ENCODE peak calls at places on chromosomes 16 and 17, in eight cellular contexts. K, C, V, U, A, Z, G and J are unnamed samples.

GRCh38 chr17:48583708-48584582 is 5.8 kb upstream of the HOXB4 start:
- DNase-seq in C (no peak), Z (no peak), G (no peak), A (no peak), U (no peak), K (no peak), V (no peak), J (no peak)

GRCh38 chr17:29847527-29847931 is 82.5 kb downstream of the SSH2 start:
- DNase-seq in C (no peak), A (peak; percentile 52), U (no peak), Z (no peak), V (no peak), G (no peak), K (peak; percentile 43), J (peak; percentile 57)

GRCh38 chr17:35630530-35631148 is 43.5 kb downstream of the AP2B1 start:
- DNase-seq in C (no peak), Z (no peak), V (no peak), A (peak; percentile 60), U (no peak), G (no peak), K (peak; percentile 45), J (peak; percentile 41)

GRCh38 chr17:70552982-70553334 is 383.6 kb downstream of the KCNJ2 start:
- DNase-seq in G (no peak), U (no peak), A (no peak), C (no peak), V (no peak), Z (no peak), K (no peak), J (no peak)

GRCh38 chr17:76095943-76096342 is 7.6 kb downstream of the EXOC7 start:
- DNase-seq in K (no peak), A (no peak), U (no peak), Z (no peak), G (peak; percentile 64), C (no peak), V (no peak), J (no peak)

GRCh38 chr16:68744744-68745280 is 7.7 kb downstream of the CDH1 start:
- DNase-seq in K (no peak), U (no peak), V (no peak), A (no peak), C (peak; percentile 74), Z (peak; percentile 77), G (no peak), J (no peak)

GRCh38 chr16:2520784-2521577 is 810 bp downstream of the AMDHD2 start:
- DNase-seq in K (no peak), U (peak; percentile 72), C (peak; percentile 76), A (no peak), G (no peak), Z (peak; percentile 78), V (peak; percentile 57), J (no peak)

GRCh38 chr16:66521951-66522771 is 27.8 kb downstream of the TK2 start:
- DNase-seq in U (peak; percentile 82), V (peak; percentile 14), G (peak; percentile 75), Z (no peak), K (peak; percentile 83), A (peak; percentile 67), C (peak; percentile 86), J (peak; percentile 85)

GRCh38 chr17:78038748-78039288 is 80.3 kb downstream of the TNRC6C start:
- DNase-seq in U (no peak), G (no peak), Z (no peak), K (no peak), V (no peak), A (no peak), C (no peak), J (no peak)

GRCh38 chr17:77070888-77071279 is 69.9 kb upstream of the SEC14L1 start:
- DNase-seq in V (no peak), K (no peak), G (no peak), U (no peak), C (no peak), A (no peak), Z (no peak), J (no peak)

GRCh38 chr16:55562936-55563335 is 3.5 kb upstream of the CAPNS2 start:
- DNase-seq in V (no peak), C (no peak), K (peak; percentile 44), Z (no peak), A (peak; percentile 57), G (no peak), U (no peak), J (peak; percentile 38)

GRCh38 chr17:34769049-34769448 is 189.7 kb downstream of the TMEM132E start:
- DNase-seq in A (no peak), Z (no peak), U (no peak), V (no peak), K (no peak), G (no peak), C (no peak), J (no peak)

GRCh38 chr16:88905563-88905962 is 39.1 kb upstream of the PABPN1L start:
- DNase-seq in C (no peak), V (peak; percentile 60), K (no peak), G (no peak), A (no peak), Z (no peak), U (no peak), J (no peak)

GRCh38 chr16:77435240-77435819 is 496 bp upstream of the ADAMTS18 start:
- DNase-seq in U (no peak), G (no peak), V (no peak), Z (no peak), A (no peak), K (no peak), C (no peak), J (no peak)
- H3K4me3 ChIP-seq in U (no peak overlapping the region), G (no peak overlapping the region), V (no peak overlapping the region), Z (no peak overlapping the region), A (no peak overlapping the region), K (peak overlapping the region; percentile 40), C (no peak overlapping the region), J (no peak overlapping the region)

GRCh38 chr16:85579883-85580607 is 33.1 kb upstream of the GSE1 start:
- DNase-seq in Z (no peak), A (no peak), G (no peak), V (no peak), C (no peak), K (no peak), U (no peak), J (peak; percentile 53)
- H3K4me3 ChIP-seq in Z (no peak overlapping the region), A (no peak overlapping the region), G (no peak overlapping the region), V (no peak overlapping the region), C (no peak overlapping the region), K (no peak overlapping the region), U (no peak overlapping the region), J (no peak overlapping the region)

DNA sequence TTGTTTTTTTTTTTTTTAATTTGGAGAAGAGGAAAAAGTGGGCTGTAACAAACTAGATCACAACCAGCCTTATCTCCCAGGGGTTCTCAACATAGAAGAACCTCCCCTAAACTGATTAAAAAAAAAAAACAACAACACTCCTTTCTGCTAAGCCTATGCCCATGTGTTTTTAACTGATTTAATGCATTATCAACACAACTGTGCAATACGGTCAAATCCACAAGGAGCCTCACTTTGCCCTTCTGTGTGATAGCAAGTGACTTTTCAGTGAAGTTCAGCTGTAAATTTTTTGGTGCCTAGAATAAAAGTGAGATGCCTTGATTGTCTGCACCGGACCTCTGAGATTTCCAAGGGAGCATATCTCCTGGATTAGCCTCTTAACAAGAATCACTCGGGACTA is 611 bp downstream of the MYH11 start:
- DNase-seq in Z (no peak), K (no peak), U (no peak), A (no peak), C (no peak), V (peak; percentile 55), G (no peak), J (no peak)
- H3K4me3 ChIP-seq in Z (no peak overlapping the region), K (no peak overlapping the region), U (peak overlapping the region; percentile 52), A (no peak overlapping the region), C (peak overlapping the region; percentile 45), V (peak overlapping the region; percentile 73), G (peak overlapping the region; percentile 83), J (no peak overlapping the region)

DNA sequence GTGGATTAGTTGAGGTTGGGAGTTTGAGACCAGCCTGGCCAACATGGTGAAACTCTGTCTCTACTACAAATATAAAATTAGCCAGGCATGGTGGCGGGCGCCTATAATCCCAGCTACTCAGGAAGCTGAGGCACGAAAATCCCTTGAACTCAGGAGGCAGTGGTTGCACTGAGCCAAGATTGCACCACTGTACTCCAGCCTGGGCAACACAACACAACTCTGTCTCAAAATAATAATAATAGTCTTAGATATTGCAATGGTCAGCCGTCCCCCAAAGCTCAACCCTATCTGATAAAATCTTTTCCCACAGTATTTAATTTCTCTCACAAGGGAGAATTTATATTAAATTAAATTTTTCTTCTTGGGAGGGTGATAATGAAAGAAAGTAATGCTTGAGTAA is 169.6 kb downstream of the XYLT1 start:
- DNase-seq in C (no peak), Z (no peak), A (no peak), G (no peak), V (no peak), K (no peak), U (no peak), J (no peak)
- H3K4me3 ChIP-seq in C (no peak overlapping the region), Z (no peak overlapping the region), A (no peak overlapping the region), G (no peak overlapping the region), V (peak overlapping the region; percentile 59), K (no peak overlapping the region), U (no peak overlapping the region), J (no peak overlapping the region)